ENCODE peak calls at places on chromosomes 6 and 20, in four cellular contexts. N is ELF-1, B is hypothalamus, Y is frontal cortex. C is an unnamed sample.

GRCh38 chr6:77456531-77457248 is 6.6 kb downstream of the HTR1B start:
- DNase-seq in Y (no peak), N (peak), B (no peak), C (peak)

GRCh38 chr6:3919130-3919628 is 70.0 kb downstream of the FAM50B start:
- DNase-seq in B (no peak), N (peak), Y (no peak), C (no peak)

GRCh38 chr6:136726837-136727557 is 65.3 kb downstream of the MAP3K5 start:
- DNase-seq in N (no peak), B (no peak), Y (no peak), C (no peak)

GRCh38 chr6:49453221-49453620 is 9.8 kb downstream of the MMUT start:
- DNase-seq in N (no peak), Y (no peak), B (no peak), C (no peak)

GRCh38 chr6:35083507-35083906 is 57.6 kb downstream of the TCP11 start:
- DNase-seq in B (no peak), Y (peak), N (no peak), C (no peak)

GRCh38 chr20:13356087-13356486 is 135.0 kb downstream of the ISM1 start:
- DNase-seq in N (no peak), Y (no peak), B (no peak), C (peak)

GRCh38 chr6:158018851-158019361 is 37.2 kb downstream of the SYNJ2 start:
- DNase-seq in N (no peak), Y (no peak), B (no peak), C (peak)

GRCh38 chr6:112941613-112942012 is 594.5 kb downstream of the RFPL4B start:
- DNase-seq in N (no peak), B (no peak), Y (no peak), C (no peak)

GRCh38 chr6:140923048-140923447 is 1209.7 kb upstream of the GJE1 start:
- DNase-seq in N (no peak), B (no peak), Y (no peak), C (no peak)

GRCh38 chr6:118476554-118476953 is 71.5 kb upstream of the PLN start:
- DNase-seq in N (no peak), B (no peak), Y (no peak), C (peak)

GRCh38 chr20:53142651-53143177 is 170.6 kb downstream of the TSHZ2 start:
- DNase-seq in N (no peak), Y (no peak), B (no peak), C (no peak)

GRCh38 chr6:44297063-44298038 is 15.8 kb downstream of the AARS2 start:
- DNase-seq in N (peak), B (peak), Y (peak), C (no peak)

GRCh38 chr6:89830385-89830809 is 717 bp downstream of the CASP8AP2 start:
- DNase-seq in B (no peak), N (peak), Y (no peak), C (no peak)

GRCh38 chr6:8389034-8389818 is 46.1 kb downstream of the SLC35B3 start:
- DNase-seq in B (no peak), Y (no peak), N (no peak), C (no peak)

GRCh38 chr6:114304304-114304887 is 38.4 kb downstream of the HS3ST5 start:
- DNase-seq in Y (no peak), B (no peak), N (no peak), C (peak)

GRCh38 chr6:56525976-56526375 is 116.7 kb downstream of the DST start:
- DNase-seq in N (no peak), B (no peak), Y (no peak), C (no peak)

GRCh38 chr20:3167738-3168078 is 5.6 kb downstream of the LZTS3 start:
- DNase-seq in B (no peak), N (no peak), Y (no peak), C (no peak)

GRCh38 chr20:49450281-49450707 is 32.2 kb downstream of the KCNB1 start:
- DNase-seq in B (no peak), Y (no peak), N (peak), C (no peak)

GRCh38 chr6:22545051-22545450 is 24.3 kb upstream of the HDGFL1 start:
- DNase-seq in B (no peak), Y (no peak), N (no peak), C (no peak)

GRCh38 chr6:30480536-30481156 is 8.7 kb upstream of the HLA-E start:
- DNase-seq in N (no peak), B (no peak), Y (no peak), C (no peak)

GRCh38 chr6:159807150-159807859 is 7.2 kb downstream of the PNLDC1 start:
- DNase-seq in Y (no peak), B (no peak), N (no peak), C (no peak)

GRCh38 chr6:158158748-158159147 is 9.3 kb downstream of the SERAC1 start:
- DNase-seq in B (no peak), N (no peak), Y (no peak), C (no peak)

GRCh38 chr20:10513931-10514575 is 78.9 kb downstream of the SLX4IP start:
- DNase-seq in N (no peak), Y (no peak), B (no peak), C (peak)

GRCh38 chr6:24883618-24884017 is 52.1 kb downstream of the RIPOR2 start:
- DNase-seq in N (no peak), Y (no peak), B (no peak), C (peak)

GRCh38 chr6:14981960-14982359 is 263.9 kb upstream of the JARID2 start:
- DNase-seq in N (no peak), B (no peak), Y (no peak), C (no peak)

GRCh38 chr6:114342826-114343781 is at the start of gene HS3ST5:
- DNase-seq in B (peak), N (peak), Y (peak), C (peak)

GRCh38 chr20:59063358-59064213 is 21.0 kb upstream of the PRELID3B start:
- DNase-seq in N (peak), B (no peak), Y (peak), C (peak)

GRCh38 chr6:121849477-121849876 is 414.0 kb downstream of the GJA1 start:
- DNase-seq in N (peak), B (peak), Y (no peak), C (peak)

GRCh38 chr6:62746161-62746560 is 460.1 kb upstream of the KHDRBS2 start:
- DNase-seq in Y (no peak), N (no peak), B (no peak), C (no peak)

GRCh38 chr6:113649276-113649675 is 207.9 kb upstream of the MARCKS start:
- DNase-seq in N (no peak), Y (no peak), B (no peak), C (no peak)

GRCh38 chr20:54194724-54195438 is 13.0 kb upstream of the PFDN4 start:
- DNase-seq in N (no peak), Y (no peak), B (no peak), C (peak)

C was measured in LHCN-M2.